ENCODE peak calls at places on chromosomes 4 and X, in four cellular contexts. L is neuronal stem cell, H is H9, M is IMR-90. P is an unnamed sample.
A peak's percentile ranks its signal among the peaks of the same experiment; 100 is the strongest.

GRCh38 chr4:156593464-156593863 is 378.1 kb downstream of the PDGFC start:
- DNase-seq in L (no peak), H (no peak), M (peak; percentile 8), P (no peak)

GRCh38 chrX:132908891-132909290 is 49.5 kb downstream of the HS6ST2 start:
- DNase-seq in L (no peak), H (no peak), M (no peak), P (peak; percentile 69)

GRCh38 chr4:1309261-1310010 is 19.7 kb downstream of the MAEA start:
- DNase-seq in L (peak; percentile 90), H (peak; percentile 99), M (peak; percentile 94), P (peak; percentile 99)

GRCh38 chrX:24482823-24483410 is 17.8 kb downstream of the PDK3 start:
- DNase-seq in L (no peak), H (no peak), M (no peak), P (no peak)

GRCh38 chr4:99790796-99791617 is 25.6 kb upstream of the DAPP1 start:
- DNase-seq in L (no peak), H (no peak), M (no peak), P (no peak)

GRCh38 chrX:14694631-14695030 is 165.3 kb downstream of the GLRA2 start:
- DNase-seq in L (no peak), H (no peak), M (peak; percentile 42), P (no peak)

GRCh38 chr4:18022572-18023039 is 1.1 kb upstream of the LCORL start:
- DNase-seq in L (no peak), H (no peak), M (peak; percentile 5), P (no peak)

GRCh38 chrX:17547658-17548057 is 172.7 kb downstream of the NHS start:
- DNase-seq in L (no peak), H (no peak), M (peak; percentile 91), P (no peak)

GRCh38 chr4:28868831-28869230 is 1851.3 kb upstream of the PCDH7 start:
- DNase-seq in L (no peak), H (no peak), M (no peak), P (no peak)

GRCh38 chr4:120801171-120801758 is 121.3 kb downstream of the PRDM5 start:
- DNase-seq in L (no peak), H (no peak), M (peak; percentile 78), P (no peak)

GRCh38 chr4:38842998-38843397 is 13.6 kb downstream of the TLR6 start:
- DNase-seq in L (no peak), H (no peak), M (no peak), P (no peak)

GRCh38 chr4:56149601-56150000 is 200.9 kb downstream of the CEP135 start:
- DNase-seq in L (no peak), H (no peak), M (peak; percentile 54), P (no peak)

GRCh38 chrX:49079489-49080428 is at the start of gene WDR45:
- DNase-seq in L (peak; percentile 31), H (peak; percentile 57), M (peak; percentile 63), P (peak; percentile 76)

GRCh38 chr4:108054025-108054424 is 64.3 kb downstream of the HADH start:
- DNase-seq in L (no peak), H (no peak), M (no peak), P (no peak)

GRCh38 chr4:182536221-182536620 is 293.0 kb downstream of the TENM3 start:
- DNase-seq in L (no peak), H (no peak), M (no peak), P (peak; percentile 62)

GRCh38 chr4:86453044-86453501 is 93.2 kb upstream of the MAPK10 start:
- DNase-seq in L (no peak), H (no peak), M (peak; percentile 70), P (no peak)

GRCh38 chr4:129043523-129043922 is 49.8 kb downstream of the SCLT1 start:
- DNase-seq in L (no peak), H (no peak), M (peak; percentile 9), P (peak; percentile 19)

GRCh38 chr4:161894493-161895167 is 269.2 kb downstream of the FSTL5 start:
- DNase-seq in L (no peak), H (no peak), M (no peak), P (no peak)

GRCh38 chrX:134237363-134237702 is 351 bp downstream of the CCDC160 start:
- DNase-seq in L (no peak), H (no peak), M (no peak), P (no peak)

GRCh38 chrX:70454441-70455365 is 10.1 kb downstream of the DLG3 start:
- DNase-seq in L (peak; percentile 87), H (peak; percentile 95), M (peak; percentile 53), P (peak; percentile 97)

GRCh38 chr4:21699437-21699836 is 249.1 kb downstream of the KCNIP4 start:
- DNase-seq in L (no peak), H (no peak), M (no peak), P (peak; percentile 12)

GRCh38 chr4:174828845-174829701 is at the start of gene GLRA3:
- DNase-seq in L (peak; percentile 87), H (peak; percentile 99), M (no peak), P (peak; percentile 99)

GRCh38 chrX:94932278-94932965 is 1258.4 kb downstream of the FAM133A start:
- DNase-seq in L (no peak), H (no peak), M (no peak), P (peak; percentile 4)

GRCh38 chrX:118968031-118968430 is 6.4 kb upstream of the LONRF3 start:
- DNase-seq in L (no peak), H (no peak), M (no peak), P (no peak)

GRCh38 chr4:125303821-125304220 is 10.9 kb upstream of the FAT4 start:
- DNase-seq in L (no peak), H (no peak), M (no peak), P (no peak)

GRCh38 chrX:46547857-46548256 is 2.6 kb upstream of the ZNF674 start:
- DNase-seq in L (no peak), H (no peak), M (peak; percentile 84), P (peak; percentile 63)

GRCh38 chrX:97401154-97401553 is 517.4 kb downstream of the RPA4 start:
- DNase-seq in L (no peak), H (no peak), M (no peak), P (no peak)

GRCh38 chrX:71253253-71254091 is 468 bp downstream of the ZMYM3 start:
- DNase-seq in L (peak; percentile 15), H (peak; percentile 51), M (peak; percentile 13), P (peak; percentile 60)

DNA sequence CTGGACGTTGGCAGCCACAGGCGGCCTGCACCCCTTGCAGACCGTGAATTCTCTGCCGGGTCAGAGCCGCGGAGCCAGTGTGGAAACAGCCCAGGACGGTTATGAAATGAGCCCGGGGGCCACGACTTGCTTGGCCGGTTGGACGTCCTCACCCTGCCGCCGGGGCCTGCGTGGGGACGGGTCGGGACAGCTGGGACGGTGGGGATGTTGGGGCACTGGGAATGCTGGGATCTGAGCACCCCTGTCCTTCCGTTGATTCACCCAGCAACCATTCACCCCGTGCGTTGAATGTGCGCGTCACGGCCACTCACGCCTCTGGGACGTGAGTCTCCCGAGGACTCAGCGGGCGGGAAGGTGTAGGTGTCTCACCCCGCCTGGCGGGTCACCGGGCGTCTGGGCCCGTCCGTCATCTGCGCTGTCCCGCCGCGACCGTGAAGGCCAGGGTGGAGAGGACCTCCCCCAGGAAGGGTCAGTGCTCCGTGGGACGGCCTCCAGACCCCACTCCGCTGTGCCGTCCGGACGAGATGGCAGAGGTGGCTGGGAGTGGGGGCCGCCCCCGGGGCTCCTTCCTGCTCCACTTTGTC is 4.5 kb upstream of the PLCXD1 start:
- DNase-seq in L (no peak), H (no peak), M (peak; percentile 76), P (no peak)
- H4K8ac ChIP-seq in L (no peak overlapping the region), H (no peak overlapping the region), M (peak overlapping the region; percentile 39), P (no peak overlapping the region)

GRCh38 chr4:145927055-145927454 is 11.6 kb downstream of the ZNF827 start:
- DNase-seq in L (no peak), H (no peak), M (no peak), P (no peak)

GRCh38 chr4:145929415-145930178 is 9.0 kb downstream of the ZNF827 start:
- DNase-seq in L (no peak), H (no peak), M (no peak), P (no peak)

GRCh38 chr4:145931403-145931802 is 7.2 kb downstream of the ZNF827 start:
- DNase-seq in L (no peak), H (no peak), M (no peak), P (no peak)

GRCh38 chr4:145933134-145933533 is 5.5 kb downstream of the ZNF827 start:
- DNase-seq in L (no peak), H (no peak), M (peak; percentile 45), P (no peak)

DNA sequence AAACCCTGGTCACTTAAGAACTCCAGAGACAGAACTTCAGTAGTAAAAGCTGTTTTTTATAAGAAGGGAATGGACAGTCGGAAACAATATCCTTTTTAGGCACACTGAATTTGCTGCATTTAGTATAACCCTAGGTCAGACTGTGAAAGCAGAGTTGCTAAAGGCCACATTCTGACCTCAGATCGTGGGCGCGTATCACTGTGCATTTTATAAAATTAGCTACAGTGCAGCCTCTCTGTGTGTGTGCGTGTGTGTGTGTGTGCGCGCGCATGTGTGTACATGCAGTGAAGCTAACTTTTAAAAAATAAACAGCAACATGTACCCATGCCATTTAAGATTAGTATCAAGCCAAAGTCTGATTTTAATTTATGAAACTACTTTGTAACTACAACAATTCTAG is 8.0 kb downstream of the ZNF827 start:
- DNase-seq in L (no peak), H (no peak), M (no peak), P (no peak)
- H3K27ac ChIP-seq in L (no peak overlapping the region), H (no peak overlapping the region), M (no peak overlapping the region), P (no peak overlapping the region)

DNA sequence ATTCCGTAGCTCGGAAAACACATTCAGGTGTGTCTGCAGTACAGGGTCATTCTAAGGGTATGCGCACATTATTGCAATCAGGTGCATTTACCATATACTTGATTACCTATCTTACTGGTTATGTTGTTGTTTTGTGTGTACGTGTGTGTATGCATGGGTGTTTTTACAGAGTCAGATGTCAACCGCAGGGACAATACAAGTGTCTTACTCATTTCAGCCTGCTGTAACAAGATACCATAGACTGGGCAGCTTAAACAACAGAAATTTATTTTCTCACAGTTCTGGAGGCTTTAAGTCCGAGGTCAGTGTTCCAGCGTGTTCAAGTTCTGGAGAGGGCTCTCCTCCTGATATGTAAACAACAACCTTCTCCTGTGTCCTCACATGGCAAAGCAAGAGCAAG is 316.7 kb downstream of the DMD start:
- DNase-seq in L (no peak), H (no peak), M (no peak), P (no peak)
- H3K4me1 ChIP-seq in L (no peaks in the 10 kb centered on the region), H (no peaks in the 10 kb centered on the region), M (no peaks in the 10 kb centered on the region), P (no peaks in the 10 kb centered on the region)

GRCh38 chr4:133452669-133453068 is 303.6 kb downstream of the PCDH10 start:
- DNase-seq in L (no peak), H (no peak), M (no peak), P (no peak)

GRCh38 chr4:133450813-133451212 is 301.7 kb downstream of the PCDH10 start:
- DNase-seq in L (no peak), H (no peak), M (no peak), P (no peak)
- H4K8ac ChIP-seq in L (no peak overlapping the region), H (no peak overlapping the region), M (no peak overlapping the region), P (no peak overlapping the region)

DNA sequence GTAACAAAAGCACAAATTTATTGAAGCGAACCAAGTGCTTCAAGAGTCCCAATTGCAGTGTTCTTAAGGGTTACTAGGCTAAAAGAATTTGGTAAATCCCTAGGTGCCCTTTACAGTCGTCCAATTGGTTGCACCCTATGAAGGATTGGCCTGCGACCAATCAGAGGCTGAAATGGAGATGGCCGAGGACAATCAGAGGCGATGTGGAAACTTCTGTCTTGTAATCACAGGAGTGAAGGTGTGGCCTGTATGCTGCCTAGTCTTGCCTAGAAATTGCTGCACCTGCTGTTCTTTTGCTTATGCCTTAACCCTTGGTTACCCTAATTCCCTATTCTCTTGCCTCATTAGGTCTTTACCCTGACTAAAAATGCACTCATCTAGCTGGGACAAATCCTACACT is 1.1 kb upstream of the DCK start:
- DNase-seq in L (no peak), H (peak; percentile 59), M (no peak), P (peak; percentile 52)
- H3K27ac ChIP-seq in L (no peak overlapping the region), H (no peak overlapping the region), M (no peak overlapping the region), P (no peak overlapping the region)

P was measured in mesendoderm.